ENCODE peak calls at places on chromosomes 5 and 9, in five cellular contexts. One of them, this sample, is unnamed.

GRCh38 chr9:91433180-91433579 is 9.5 kb upstream of the NFIL3 start:
- DNase-seq in HL-60: no peak
- DNase-seq in K562: no peak
- DNase-seq in A549: peak; percentile 68
- DNase-seq in HCT116: peak; percentile 78
- DNase-seq in this sample: peak; percentile 30

GRCh38 chr9:135229701-135230385 is 142.4 kb downstream of the OLFM1 start:
- DNase-seq in HCT116: no peak
- DNase-seq in K562: no peak
- DNase-seq in HL-60: no peak
- DNase-seq in A549: no peak
- DNase-seq in this sample: no peak

GRCh38 chr9:126569036-126569435 is 44.7 kb upstream of the LMX1B start:
- DNase-seq in K562: no peak
- DNase-seq in HCT116: no peak
- DNase-seq in A549: no peak
- DNase-seq in HL-60: no peak
- DNase-seq in this sample: no peak

GRCh38 chr5:56342612-56343011 is 109.5 kb upstream of the ANKRD55 start:
- DNase-seq in K562: no peak
- DNase-seq in HCT116: no peak
- DNase-seq in A549: no peak
- DNase-seq in HL-60: no peak
- DNase-seq in this sample: no peak

GRCh38 chr9:116163293-116164055 is 9.9 kb downstream of the PAPPA start:
- DNase-seq in HCT116: no peak
- DNase-seq in K562: peak; percentile 20
- DNase-seq in HL-60: no peak
- DNase-seq in A549: no peak
- DNase-seq in this sample: no peak

GRCh38 chr9:134637241-134637640 is 4.4 kb upstream of the COL5A1 start:
- DNase-seq in K562: no peak
- DNase-seq in HCT116: no peak
- DNase-seq in HL-60: no peak
- DNase-seq in A549: no peak
- DNase-seq in this sample: no peak

GRCh38 chr5:37786855-37787254 is 53.0 kb downstream of the GDNF start:
- DNase-seq in HL-60: no peak
- DNase-seq in HCT116: no peak
- DNase-seq in K562: no peak
- DNase-seq in A549: no peak
- DNase-seq in this sample: no peak

GRCh38 chr5:139268364-139269202 is 25.0 kb upstream of the MATR3 start:
- DNase-seq in HL-60: no peak
- DNase-seq in K562: no peak
- DNase-seq in HCT116: no peak
- DNase-seq in A549: no peak
- DNase-seq in this sample: no peak

GRCh38 chr5:88142801-88143692 is 125.6 kb downstream of the TMEM161B start:
- DNase-seq in HCT116: no peak
- DNase-seq in K562: no peak
- DNase-seq in A549: no peak
- DNase-seq in HL-60: no peak
- DNase-seq in this sample: no peak

GRCh38 chr9:94802795-94803194 is 76.3 kb downstream of the AOPEP start:
- DNase-seq in K562: no peak
- DNase-seq in HCT116: no peak
- DNase-seq in HL-60: no peak
- DNase-seq in A549: no peak
- DNase-seq in this sample: no peak

GRCh38 chr9:94801685-94802084 is 75.2 kb downstream of the AOPEP start:
- DNase-seq in HCT116: no peak
- DNase-seq in HL-60: no peak
- DNase-seq in A549: no peak
- DNase-seq in K562: no peak
- DNase-seq in this sample: no peak

GRCh38 chr9:94800424-94801117 is 74.1 kb downstream of the AOPEP start:
- DNase-seq in K562: no peak
- DNase-seq in HCT116: no peak
- DNase-seq in HL-60: no peak
- DNase-seq in A549: no peak
- DNase-seq in this sample: no peak

GRCh38 chr9:94799578-94800264 is 73.2 kb downstream of the AOPEP start:
- DNase-seq in HCT116: no peak
- DNase-seq in A549: no peak
- DNase-seq in K562: no peak
- DNase-seq in HL-60: no peak
- DNase-seq in this sample: no peak

GRCh38 chr9:94801242-94801641 is 74.7 kb downstream of the AOPEP start:
- DNase-seq in HL-60: no peak
- DNase-seq in HCT116: no peak
- DNase-seq in K562: no peak
- DNase-seq in A549: no peak
- DNase-seq in this sample: no peak
- TF ChIP-seq REST in HL-60: no peak
- TF ChIP-seq REST in HCT116: no peak
- TF ChIP-seq REST in K562: no peak
- TF ChIP-seq REST in A549: no peak
- TF ChIP-seq REST in this sample: no peak

DNA sequence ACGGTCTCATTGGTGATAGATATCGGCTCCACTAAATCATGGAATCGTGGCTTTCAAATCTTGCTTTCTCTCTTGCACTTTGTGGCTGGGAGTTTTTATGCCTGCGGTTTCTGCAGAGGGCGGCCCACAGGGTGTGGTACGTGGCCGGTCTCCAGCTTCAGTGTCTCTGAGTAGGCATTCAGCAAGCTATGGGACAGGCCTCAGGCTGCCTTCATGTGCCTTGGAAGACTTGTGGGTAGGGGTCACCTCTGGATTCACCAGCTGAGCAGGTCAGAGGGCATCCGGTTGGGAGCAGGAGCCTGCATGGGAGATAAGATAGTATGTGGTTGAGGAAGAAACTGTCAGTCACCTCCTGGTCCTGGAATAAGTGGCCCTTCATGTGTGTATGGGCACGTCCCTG is 47.7 kb downstream of the AMBP start:
- DNase-seq in HCT116: no peak
- DNase-seq in A549: no peak
- DNase-seq in HL-60: no peak
- DNase-seq in K562: no peak
- DNase-seq in this sample: no peak
- TF ChIP-seq REST in HCT116: no peak
- TF ChIP-seq REST in A549: no peak
- TF ChIP-seq REST in HL-60: no peak
- TF ChIP-seq REST in K562: no peak
- TF ChIP-seq REST in this sample: no peak

GRCh38 chr9:78692871-78693270 is 395.9 kb downstream of the PSAT1 start:
- DNase-seq in K562: no peak
- DNase-seq in A549: no peak
- DNase-seq in HL-60: no peak
- DNase-seq in HCT116: no peak
- DNase-seq in this sample: no peak
- TF ChIP-seq REST in K562: no peak
- TF ChIP-seq REST in A549: no peak
- TF ChIP-seq REST in HL-60: no peak
- TF ChIP-seq REST in HCT116: no peak
- TF ChIP-seq REST in this sample: no peak

GRCh38 chr9:136339173-136339957 is 12.0 kb downstream of the GPSM1 start:
- DNase-seq in HCT116: no peak
- DNase-seq in A549: peak; percentile 74
- DNase-seq in K562: peak; percentile 71
- DNase-seq in HL-60: peak; percentile 76
- DNase-seq in this sample: peak; percentile 83
- TF ChIP-seq REST in HCT116: no peak
- TF ChIP-seq REST in A549: no peak
- TF ChIP-seq REST in K562: no peak
- TF ChIP-seq REST in HL-60: no peak
- TF ChIP-seq REST in this sample: no peak

GRCh38 chr9:33157960-33158359 is 9.2 kb downstream of the B4GALT1 start:
- DNase-seq in K562: no peak
- DNase-seq in HCT116: no peak
- DNase-seq in A549: no peak
- DNase-seq in HL-60: no peak
- DNase-seq in this sample: no peak

GRCh38 chr9:33159760-33160127 is 7.4 kb downstream of the B4GALT1 start:
- DNase-seq in A549: no peak
- DNase-seq in HL-60: peak; percentile 83
- DNase-seq in HCT116: no peak
- DNase-seq in K562: no peak
- DNase-seq in this sample: peak; percentile 43

GRCh38 chr9:33158555-33159057 is 8.5 kb downstream of the B4GALT1 start:
- DNase-seq in K562: no peak
- DNase-seq in HL-60: no peak
- DNase-seq in HCT116: no peak
- DNase-seq in A549: no peak
- DNase-seq in this sample: no peak

GRCh38 chr9:33161011-33161588 is 6.0 kb downstream of the B4GALT1 start:
- DNase-seq in K562: no peak
- DNase-seq in A549: peak; percentile 82
- DNase-seq in HCT116: peak; percentile 88
- DNase-seq in HL-60: peak; percentile 54
- DNase-seq in this sample: peak; percentile 62

DNA sequence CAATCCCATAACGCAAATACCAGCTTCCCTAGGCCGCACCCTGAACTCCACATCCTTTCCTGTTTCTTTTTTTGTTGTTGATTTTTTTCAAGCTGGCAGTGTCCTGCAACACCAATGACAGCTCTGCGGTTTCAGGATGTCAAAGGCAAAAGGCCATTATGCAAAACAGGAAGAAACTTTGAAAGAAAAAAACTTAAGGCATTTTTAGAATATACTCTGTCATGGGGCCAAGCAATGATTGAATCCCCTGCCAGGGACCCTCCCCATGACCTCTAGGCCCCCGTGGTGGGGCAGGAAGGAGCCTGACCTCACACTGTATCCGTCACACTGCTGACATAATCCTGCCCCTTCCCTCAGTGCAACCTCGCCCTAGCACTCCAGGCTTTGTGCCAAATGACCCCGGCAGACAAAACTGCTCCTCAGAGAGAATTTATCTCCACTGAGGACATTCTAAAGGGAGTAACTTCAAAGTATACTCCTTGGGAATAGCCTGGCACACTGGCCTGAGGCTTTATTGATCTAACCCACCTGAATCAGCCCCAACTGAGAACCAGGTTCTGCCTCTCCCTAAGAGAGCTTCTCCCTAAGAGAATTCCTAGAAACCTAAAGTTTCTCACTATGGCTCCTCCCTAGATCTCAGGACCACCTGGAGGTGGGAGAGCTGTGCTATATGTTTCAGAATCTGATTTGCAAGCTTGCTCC is 7.9 kb downstream of the B4GALT1 start:
- DNase-seq in HCT116: no peak
- DNase-seq in HL-60: peak; percentile 71
- DNase-seq in K562: no peak
- DNase-seq in A549: no peak
- DNase-seq in this sample: no peak
- TF ChIP-seq REST in HCT116: no peak
- TF ChIP-seq REST in HL-60: no peak
- TF ChIP-seq REST in K562: no peak
- TF ChIP-seq REST in A549: no peak
- TF ChIP-seq REST in this sample: no peak

GRCh38 chr9:34154052-34154451 is 24.8 kb upstream of the UBAP1 start:
- DNase-seq in HL-60: no peak
- DNase-seq in K562: no peak
- DNase-seq in A549: no peak
- DNase-seq in HCT116: no peak
- DNase-seq in this sample: no peak

GRCh38 chr9:34158362-34158869 is 20.4 kb upstream of the UBAP1 start:
- DNase-seq in A549: peak; percentile 73
- DNase-seq in HL-60: peak; percentile 75
- DNase-seq in K562: peak; percentile 64
- DNase-seq in HCT116: no peak
- DNase-seq in this sample: no peak

GRCh38 chr9:34163439-34163838 is 15.4 kb upstream of the UBAP1 start:
- DNase-seq in K562: no peak
- DNase-seq in HCT116: no peak
- DNase-seq in HL-60: peak; percentile 15
- DNase-seq in A549: peak; percentile 43
- DNase-seq in this sample: no peak

GRCh38 chr9:34157308-34157707 is 21.5 kb upstream of the UBAP1 start:
- DNase-seq in HCT116: no peak
- DNase-seq in A549: no peak
- DNase-seq in K562: no peak
- DNase-seq in HL-60: no peak
- DNase-seq in this sample: no peak

DNA sequence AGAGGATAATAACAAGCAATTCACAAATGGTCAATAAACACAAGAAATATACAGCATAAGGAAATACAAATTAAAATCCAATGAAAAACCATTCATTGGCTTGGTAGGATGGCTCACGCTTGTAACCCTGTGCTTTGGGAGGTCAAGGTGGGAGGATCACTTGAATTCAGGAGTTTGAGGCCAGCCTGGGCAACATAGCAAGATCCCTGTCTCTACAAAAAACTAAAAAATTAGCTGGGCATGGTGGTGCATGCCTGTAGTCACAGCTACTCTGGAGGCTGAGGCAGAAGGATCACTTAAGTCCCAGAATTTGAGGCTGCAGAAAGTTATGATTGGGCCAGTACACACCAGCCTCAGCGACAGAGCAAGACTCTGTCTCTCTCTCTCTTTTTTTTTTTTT is 20.9 kb upstream of the UBAP1 start:
- DNase-seq in HCT116: no peak
- DNase-seq in K562: no peak
- DNase-seq in A549: no peak
- DNase-seq in HL-60: no peak
- DNase-seq in this sample: no peak
- TF ChIP-seq REST in HCT116: no peak
- TF ChIP-seq REST in K562: no peak
- TF ChIP-seq REST in A549: no peak
- TF ChIP-seq REST in HL-60: no peak
- TF ChIP-seq REST in this sample: no peak